ENCODE peak calls at places on chromosomes 1 and 21, in seven cellular contexts. O is heart left ventricle, V is kidney epithelial cell, W is uterus, E is cardiac fibroblast, P is heart right ventricle, A is AG04449. F is an unnamed sample.

GRCh38 chr21:29892379-29892778 is 47.4 kb downstream of the GRIK1 start:
- DNase-seq in O (no peak), V (no peak), W (no peak), E (no peak), P (no peak), A (no peak), F (no peak)

GRCh38 chr21:33491373-33492102 is at the start of gene DNAJC28:
- DNase-seq in O (peak; percentile 95), V (peak; percentile 45), W (peak; percentile 93), E (peak; percentile 95), P (peak; percentile 95), A (no peak), F (peak; percentile 83)

GRCh38 chr1:201933840-201934430 is 12.4 kb downstream of the LMOD1 start:
- DNase-seq in O (no peak), V (no peak), W (no peak), E (peak; percentile 59), P (no peak), A (no peak), F (no peak)

GRCh38 chr1:211764701-211765100 is 65.9 kb downstream of the LPGAT1 start:
- DNase-seq in O (no peak), V (no peak), W (no peak), E (no peak), P (no peak), A (no peak), F (no peak)

GRCh38 chr1:53061859-53062714 is at the start of gene PODN:
- DNase-seq in O (peak; percentile 47), V (no peak), W (peak; percentile 63), E (peak; percentile 58), P (peak; percentile 59), A (no peak), F (no peak)

GRCh38 chr1:189620471-189620870 is 857.2 kb downstream of the BRINP3 start:
- DNase-seq in O (no peak), V (no peak), W (no peak), E (no peak), P (no peak), A (no peak), F (no peak)

GRCh38 chr21:35528109-35529042 is 479.3 kb upstream of the RUNX1 start:
- DNase-seq in O (peak; percentile 20), V (no peak), W (no peak), E (peak; percentile 17), P (peak; percentile 17), A (no peak), F (no peak)

GRCh38 chr1:237851209-237851845 is 39.4 kb downstream of the ZP4 start:
- DNase-seq in O (no peak), V (peak; percentile 14), W (no peak), E (peak; percentile 39), P (no peak), A (no peak), F (peak; percentile 53)

GRCh38 chr1:109613396-109614147 is 5.8 kb downstream of the GNAT2 start:
- DNase-seq in O (no peak), V (no peak), W (no peak), E (peak; percentile 69), P (no peak), A (no peak), F (no peak)

GRCh38 chr1:119713538-119714456 is 2.1 kb downstream of the PHGDH start:
- DNase-seq in O (no peak), V (no peak), W (no peak), E (peak; percentile 69), P (no peak), A (no peak), F (no peak)

GRCh38 chr1:20440785-20441200 is 45.2 kb downstream of the CAMK2N1 start:
- DNase-seq in O (peak; percentile 43), V (no peak), W (peak; percentile 42), E (peak; percentile 50), P (no peak), A (no peak), F (no peak)

GRCh38 chr1:202076050-202076511 is 46.6 kb upstream of the GPR37L1 start:
- DNase-seq in O (no peak), V (no peak), W (no peak), E (no peak), P (peak; percentile 18), A (no peak), F (no peak)

GRCh38 chr1:221994274-221994698 is 252.4 kb upstream of the DUSP10 start:
- DNase-seq in O (no peak), V (no peak), W (no peak), E (no peak), P (no peak), A (no peak), F (no peak)

GRCh38 chr1:112674986-112675727 is 698 bp downstream of the MOV10 start:
- DNase-seq in O (peak; percentile 63), V (no peak), W (peak; percentile 62), E (no peak), P (peak; percentile 62), A (no peak), F (no peak)

GRCh38 chr1:177817969-177818872 is 151.6 kb downstream of the SEC16B start:
- DNase-seq in O (no peak), V (no peak), W (no peak), E (no peak), P (no peak), A (no peak), F (no peak)

GRCh38 chr1:181711858-181712257 is 228.5 kb downstream of the CACNA1E start:
- DNase-seq in O (no peak), V (no peak), W (no peak), E (no peak), P (no peak), A (no peak), F (no peak)

GRCh38 chr1:206698990-206699586 is 14.4 kb downstream of the MAPKAPK2 start:
- DNase-seq in O (no peak), V (no peak), W (no peak), E (no peak), P (no peak), A (no peak), F (no peak)

GRCh38 chr1:76939107-76939816 is 72.0 kb downstream of the ST6GALNAC5 start:
- DNase-seq in O (no peak), V (peak; percentile 25), W (no peak), E (peak; percentile 32), P (no peak), A (no peak), F (peak; percentile 29)

GRCh38 chr1:19640363-19641316 is 3.5 kb upstream of the NBL1 start:
- DNase-seq in O (no peak), V (no peak), W (no peak), E (peak; percentile 56), P (no peak), A (no peak), F (peak; percentile 66)

GRCh38 chr1:7827134-7827955 is 25.5 kb downstream of the UTS2 start:
- DNase-seq in O (peak; percentile 22), V (no peak), W (no peak), E (peak; percentile 6), P (no peak), A (no peak), F (no peak)

GRCh38 chr1:221272940-221273339 is 393.7 kb downstream of the HLX start:
- DNase-seq in O (no peak), V (no peak), W (no peak), E (no peak), P (no peak), A (no peak), F (no peak)

GRCh38 chr1:78651247-78651646 is 1.6 kb downstream of the IFI44 start:
- DNase-seq in O (no peak), V (no peak), W (no peak), E (no peak), P (no peak), A (peak; percentile 34), F (no peak)

GRCh38 chr1:85245456-85245855 is 14.0 kb downstream of the C1orf52 start:
- DNase-seq in O (no peak), V (no peak), W (no peak), E (no peak), P (no peak), A (no peak), F (no peak)

GRCh38 chr1:60066001-60066400 is 7.6 kb downstream of the C1orf87 start:
- DNase-seq in O (no peak), V (no peak), W (no peak), E (no peak), P (no peak), A (peak; percentile 5), F (no peak)

GRCh38 chr21:35366348-35367085 is 317.4 kb upstream of the RUNX1 start:
- DNase-seq in O (peak; percentile 39), V (no peak), W (peak; percentile 21), E (peak; percentile 97), P (no peak), A (peak; percentile 84), F (no peak)

DNA sequence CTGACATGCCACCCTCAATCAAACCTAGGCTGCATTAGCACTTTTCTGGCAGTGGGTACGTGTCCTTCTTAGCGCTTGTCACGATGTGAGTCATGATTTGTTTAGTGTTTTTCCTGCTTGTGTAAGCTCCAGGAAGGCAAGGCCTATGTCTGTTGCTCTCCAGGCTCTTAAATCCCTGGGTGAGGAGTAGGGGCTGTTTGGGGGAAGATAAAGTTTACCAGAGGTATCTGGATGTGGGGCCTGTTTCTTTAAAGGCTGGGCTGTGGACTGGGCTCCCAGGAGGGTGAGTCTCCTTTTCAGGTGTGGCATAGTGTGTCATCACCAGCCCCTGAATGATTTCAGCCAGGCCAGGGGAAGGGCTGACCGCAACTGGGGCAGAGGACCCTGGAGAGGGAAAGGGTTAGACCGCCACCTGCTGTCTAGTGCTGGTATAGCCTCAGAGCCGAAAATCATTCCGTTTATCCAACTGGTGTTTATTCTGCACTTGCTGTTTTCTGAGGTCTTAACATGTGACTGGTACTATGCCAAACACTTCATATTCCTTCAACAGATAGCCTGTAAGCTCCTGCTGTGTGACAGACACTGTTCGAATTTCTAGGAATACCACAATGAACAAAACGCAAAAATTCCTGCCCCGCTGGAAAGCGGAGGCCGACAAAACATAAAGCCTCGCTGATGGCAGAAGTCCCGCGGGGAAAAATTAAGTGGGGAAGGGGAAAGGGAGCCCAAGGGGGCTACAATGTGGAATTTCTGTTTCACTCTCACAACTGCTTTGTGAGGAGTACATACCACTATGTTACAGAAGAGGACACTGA is 9.7 kb downstream of the SERINC2 start:
- DNase-seq in O (peak; percentile 63), V (peak; percentile 70), W (peak; percentile 52), E (peak; percentile 68), P (peak; percentile 57), A (no peak), F (peak; percentile 31)
- H3K4me3 ChIP-seq in O (no peak overlapping the region), V (no peak overlapping the region), W (no peak overlapping the region), E (no peak overlapping the region), P (no peak overlapping the region), A (no peak overlapping the region), F (no peak overlapping the region)

GRCh38 chr1:166166701-166167394 is at the start of gene FAM78B:
- DNase-seq in O (peak; percentile 84), V (no peak), W (peak; percentile 83), E (peak; percentile 60), P (peak; percentile 78), A (no peak), F (no peak)
- TF ChIP-seq CTCF in O (peak; percentile 10), V (no peak), W (no peak), E (peak; percentile 5), P (peak; percentile 31), A (no peak), F (no peak)

GRCh38 chr1:91022518-91022929 is 689 bp upstream of the ZNF644 start:
- DNase-seq in O (no peak), V (no peak), W (no peak), E (no peak), P (no peak), A (no peak), F (no peak)
- H3K4me3 ChIP-seq in O (peak overlapping the region; percentile 96), V (peak overlapping the region; percentile 95), W (peak overlapping the region; percentile 96), E (peak overlapping the region; percentile 91), P (peak overlapping the region; percentile 95), A (peak overlapping the region; percentile 78), F (peak overlapping the region; percentile 63)

DNA sequence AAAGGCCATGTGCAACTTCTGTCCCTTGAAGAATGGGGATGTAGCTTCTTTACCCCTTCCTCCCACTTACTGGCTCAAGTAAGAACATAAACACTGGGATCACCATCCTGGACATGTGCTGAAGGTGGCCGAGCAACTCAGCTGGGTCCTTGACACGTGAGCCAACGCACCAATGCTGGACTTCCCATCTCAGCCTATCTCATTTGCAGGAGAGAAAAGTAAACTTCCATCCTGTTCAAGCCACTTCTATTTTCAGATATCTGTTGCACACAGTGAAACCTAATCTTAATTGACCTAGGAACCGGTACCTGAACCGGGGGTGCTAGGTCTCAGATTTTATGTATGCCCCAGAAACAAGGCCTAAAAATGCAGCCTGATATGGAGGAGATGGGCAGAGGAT is 75.3 kb downstream of the HLCS start:
- DNase-seq in O (no peak), V (no peak), W (no peak), E (no peak), P (no peak), A (no peak), F (no peak)
- TF ChIP-seq CTCF in O (no peak), V (no peak), W (no peak), E (no peak), P (no peak), A (no peak), F (no peak)

F was measured in astrocyte of the cerebellum.